ENCODE peak calls at places on chromosomes 12 and 14, in four cellular contexts. G, I, W and L are unnamed samples.

GRCh38 chr14:61140271-61140670 is 140.9 kb downstream of the TMEM30B start:
- DNase-seq in G (no peak), I (no peak), W (no peak), L (no peak)

GRCh38 chr12:88549929-88550328 is 30.3 kb downstream of the KITLG start:
- DNase-seq in G (no peak), I (no peak), W (no peak), L (no peak)

GRCh38 chr12:5000658-5001390 is 42.9 kb upstream of the KCNA5 start:
- DNase-seq in G (peak), I (no peak), W (no peak), L (no peak)

GRCh38 chr12:2876431-2877046 is 435 bp downstream of the FOXM1 start:
- DNase-seq in G (no peak), I (no peak), W (no peak), L (no peak)

GRCh38 chr12:78156751-78157150 is 326.1 kb downstream of the NAV3 start:
- DNase-seq in G (no peak), I (no peak), W (no peak), L (no peak)

GRCh38 chr12:113506867-113507266 is 35.2 kb upstream of the LHX5 start:
- DNase-seq in G (no peak), I (no peak), W (no peak), L (no peak)

GRCh38 chr12:57183939-57184725 is 32.5 kb upstream of the NXPH4 start:
- DNase-seq in G (no peak), I (no peak), W (no peak), L (no peak)

GRCh38 chr14:24329736-24330135 is 5.1 kb downstream of the ADCY4 start:
- DNase-seq in G (no peak), I (no peak), W (no peak), L (no peak)

GRCh38 chr12:113297621-113298471 is 37.1 kb downstream of the SLC8B1 start:
- DNase-seq in G (no peak), I (no peak), W (no peak), L (no peak)

GRCh38 chr14:61462566-61463195 is 141.3 kb downstream of the PRKCH start:
- DNase-seq in G (no peak), I (no peak), W (no peak), L (no peak)

GRCh38 chr12:75781532-75782046 is 250.0 kb downstream of the PHLDA1 start:
- DNase-seq in G (no peak), I (no peak), W (no peak), L (no peak)

GRCh38 chr12:48191096-48191495 is 7.7 kb downstream of the CCDC184 start:
- DNase-seq in G (no peak), I (no peak), W (no peak), L (no peak)

GRCh38 chr12:67630373-67631088 is 18.0 kb upstream of the DYRK2 start:
- DNase-seq in G (peak), I (no peak), W (peak), L (no peak)

GRCh38 chr14:60310086-60310684 is 61.2 kb downstream of the PPM1A start:
- DNase-seq in G (no peak), I (no peak), W (no peak), L (no peak)

GRCh38 chr12:666766-667308 is 3.6 kb upstream of the NINJ2 start:
- DNase-seq in G (peak), I (no peak), W (no peak), L (no peak)

GRCh38 chr14:84254205-84254788 is 1275.6 kb upstream of the FLRT2 start:
- DNase-seq in G (peak), I (no peak), W (no peak), L (no peak)

GRCh38 chr12:57063991-57064725 is 14.2 kb upstream of the MYO1A start:
- DNase-seq in G (no peak), I (no peak), W (no peak), L (no peak)

GRCh38 chr14:73829526-73830431 is 21.9 kb upstream of the PTGR2 start:
- DNase-seq in G (no peak), I (peak), W (no peak), L (no peak)

GRCh38 chr14:101518611-101519048 is 42.7 kb upstream of the DIO3 start:
- DNase-seq in G (no peak), I (no peak), W (no peak), L (no peak)

GRCh38 chr14:24425704-24426103 is 3.8 kb downstream of the CBLN3 start:
- DNase-seq in G (no peak), I (no peak), W (no peak), L (no peak)

GRCh38 chr14:30656190-30656632 is 34.1 kb downstream of the SCFD1 start:
- DNase-seq in G (peak), I (no peak), W (no peak), L (no peak)

GRCh38 chr12:18246057-18246456 is 15.3 kb upstream of the PIK3C2G start:
- DNase-seq in G (no peak), I (no peak), W (no peak), L (no peak)

GRCh38 chr12:26884765-26885576 is 52.0 kb upstream of the ITPR2 start:
- DNase-seq in G (peak), I (peak), W (peak), L (no peak)
- TF ChIP-seq CTCF in G (peak), I (peak), W (peak), L (peak)

GRCh38 chr12:101055940-101056339 is 154.1 kb downstream of the SLC5A8 start:
- DNase-seq in G (no peak), I (no peak), W (no peak), L (no peak)

GRCh38 chr12:101050631-101051030 is 159.4 kb downstream of the SLC5A8 start:
- DNase-seq in G (no peak), I (no peak), W (no peak), L (no peak)

GRCh38 chr12:101051151-101051550 is 158.9 kb downstream of the SLC5A8 start:
- DNase-seq in G (no peak), I (no peak), W (no peak), L (no peak)

GRCh38 chr12:101053203-101053602 is 156.8 kb downstream of the SLC5A8 start:
- DNase-seq in G (no peak), I (no peak), W (no peak), L (no peak)

DNA sequence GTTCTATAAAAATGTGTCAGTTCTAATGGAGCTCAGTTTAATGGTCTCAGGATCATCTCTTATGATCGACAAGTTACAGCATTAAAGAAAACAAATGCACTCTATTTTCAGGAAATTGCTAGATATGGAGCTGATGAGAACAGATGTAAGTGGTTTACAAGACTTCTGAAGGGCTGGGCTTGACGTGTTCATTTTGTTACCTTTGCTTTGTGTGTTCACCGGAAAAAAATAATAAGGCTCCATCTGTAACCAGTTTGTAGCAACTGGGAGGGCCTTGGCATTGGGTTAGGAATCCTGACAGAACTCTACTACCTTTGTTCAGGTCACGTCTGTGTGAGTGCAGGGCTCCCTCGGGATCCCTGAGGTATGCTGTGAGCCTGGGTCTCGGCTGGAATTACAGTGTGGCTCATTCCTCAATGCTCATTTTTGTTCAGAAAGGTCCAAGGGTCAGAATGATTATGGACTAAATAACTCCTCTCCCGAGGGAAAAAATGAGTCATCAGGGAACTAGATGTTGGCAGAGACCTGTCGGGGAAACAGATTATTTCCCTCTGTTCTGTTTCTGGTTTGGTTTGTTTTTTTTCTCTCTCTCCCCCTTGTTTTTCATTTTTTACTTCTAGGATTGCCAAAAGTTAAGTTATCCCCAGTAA is 158.0 kb downstream of the SLC5A8 start:
- DNase-seq in G (no peak), I (peak), W (no peak), L (no peak)
- H3K27ac ChIP-seq in G (no peak), I (no peak), W (no peak), L (peak)

GRCh38 chr12:70724444-70724843 is 87.2 kb upstream of the PTPRB start:
- DNase-seq in G (peak), I (no peak), W (no peak), L (no peak)
- TF ChIP-seq CTCF in G (peak), I (no peak), W (peak), L (no peak)

DNA sequence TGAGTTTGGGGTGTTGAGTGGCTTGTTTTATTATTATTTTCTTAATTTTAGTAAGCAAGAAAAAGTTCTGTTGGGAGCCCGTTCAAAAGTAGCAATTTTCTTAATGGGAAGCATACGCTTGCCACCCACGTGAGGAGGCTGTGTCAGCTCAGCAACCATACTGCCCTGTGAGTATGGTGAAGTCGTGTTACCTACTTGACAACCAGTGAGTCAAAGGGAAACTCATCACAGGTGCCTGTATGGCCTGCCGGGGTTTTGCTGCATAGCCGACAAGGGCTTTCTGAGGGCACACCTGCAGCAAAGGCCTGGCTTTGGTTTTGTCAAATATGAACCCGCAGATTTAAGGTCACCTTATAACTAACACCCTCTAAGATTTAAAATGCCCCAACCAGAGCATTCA is 31.1 kb downstream of the PITPNM2 start:
- DNase-seq in G (no peak), I (no peak), W (no peak), L (no peak)
- H3K27ac ChIP-seq in G (no peak), I (no peak), W (no peak), L (peak)

GRCh38 chr12:71857657-71858056 is 18.1 kb downstream of the TBC1D15 start:
- DNase-seq in G (no peak), I (no peak), W (no peak), L (no peak)
- TF ChIP-seq CTCF in G (no peak), I (no peak), W (no peak), L (no peak)

GRCh38 chr12:32586390-32586789 is 92.7 kb upstream of the DNM1L start:
- DNase-seq in G (no peak), I (no peak), W (no peak), L (no peak)

GRCh38 chr12:32588604-32589003 is 90.5 kb upstream of the DNM1L start:
- DNase-seq in G (no peak), I (no peak), W (no peak), L (no peak)

GRCh38 chr12:32585680-32586079 is 93.4 kb upstream of the DNM1L start:
- DNase-seq in G (no peak), I (no peak), W (no peak), L (no peak)

GRCh38 chr12:32587536-32588346 is 91.4 kb upstream of the DNM1L start:
- DNase-seq in G (no peak), I (no peak), W (no peak), L (no peak)

GRCh38 chr12:32589165-32589891 is 89.8 kb upstream of the DNM1L start:
- DNase-seq in G (no peak), I (no peak), W (no peak), L (no peak)
- H3K27ac ChIP-seq in G (no peak), I (no peak), W (no peak), L (no peak)

DNA sequence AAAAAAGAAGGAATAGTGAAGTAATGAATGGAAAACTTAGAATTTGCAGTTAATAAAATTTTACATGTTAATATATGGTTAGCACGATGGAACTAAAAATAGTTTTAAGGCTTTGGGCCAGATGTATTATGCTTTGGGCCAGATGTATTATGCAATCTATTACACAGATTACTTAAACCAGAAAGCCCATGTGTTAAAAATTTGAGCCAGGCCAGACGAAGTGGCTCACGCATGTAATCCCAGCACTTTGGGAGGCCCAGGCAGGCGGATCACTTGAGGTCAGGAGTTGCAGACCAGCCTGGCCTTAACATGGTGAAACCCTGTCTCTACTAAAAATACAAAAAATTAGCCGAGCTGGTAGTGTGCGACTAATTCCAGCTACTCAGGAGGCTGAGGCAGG is 17.2 kb downstream of the IFT81 start:
- DNase-seq in G (no peak), I (peak), W (no peak), L (no peak)
- TF ChIP-seq CTCF in G (no peak), I (no peak), W (no peak), L (no peak)

GRCh38 chr14:103246089-103246488 is 87.9 kb upstream of the EIF5 start:
- DNase-seq in G (no peak), I (no peak), W (no peak), L (no peak)
- H3K27ac ChIP-seq in G (no peak), I (no peak), W (no peak), L (peak)

GRCh38 chr12:49296836-49297694 is 2.1 kb downstream of the PRPH start:
- DNase-seq in G (peak), I (no peak), W (no peak), L (no peak)
- TF ChIP-seq CTCF in G (peak), I (no peak), W (no peak), L (no peak)

DNA sequence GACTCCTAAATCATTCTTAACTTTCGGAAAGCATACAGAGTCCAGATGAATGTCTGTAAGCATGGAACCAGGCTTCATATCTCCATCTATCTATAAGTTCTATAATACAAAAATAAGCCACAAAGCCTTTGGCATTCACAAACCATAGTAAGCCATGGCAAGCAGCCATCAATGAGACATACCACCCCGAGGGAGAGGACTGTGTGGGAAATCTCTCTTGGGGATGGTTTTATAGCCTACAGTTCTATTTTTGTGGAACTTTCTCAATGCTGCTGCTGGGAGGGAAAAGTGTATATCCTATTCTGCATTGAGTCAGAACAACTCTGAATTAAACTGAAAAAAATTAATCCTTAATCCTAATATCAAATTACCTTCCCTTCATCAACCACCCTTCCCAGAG is 20.4 kb downstream of the EGLN3 start:
- DNase-seq in G (no peak), I (no peak), W (no peak), L (no peak)
- H3K27ac ChIP-seq in G (no peak), I (no peak), W (no peak), L (no peak)